ENCODE peak calls at places on chromosomes 2 and 18, in four cellular contexts. G, B, K and N are unnamed samples.

GRCh38 chr2:170816499-170817246 is at the start of gene GAD1:
- DNase-seq in G (peak; percentile 39), B (peak; percentile 32), K (peak; percentile 56), N (peak; percentile 48)

GRCh38 chr18:61132036-61132435 is 201.2 kb upstream of the CDH20 start:
- DNase-seq in G (no peak), B (no peak), K (no peak), N (no peak)

GRCh38 chr2:122570641-122571040 is 815.2 kb downstream of the TSN start:
- DNase-seq in G (no peak), B (no peak), K (no peak), N (peak; percentile 77)

GRCh38 chr2:241391892-241392665 is 36.0 kb downstream of the FARP2 start:
- DNase-seq in G (peak; percentile 22), B (no peak), K (no peak), N (peak; percentile 77)

GRCh38 chr18:53560546-53560945 is 663.9 kb downstream of the MBD2 start:
- DNase-seq in G (no peak), B (no peak), K (no peak), N (no peak)

GRCh38 chr2:211354481-211354880 is 798.1 kb downstream of the CPS1 start:
- DNase-seq in G (no peak), B (no peak), K (no peak), N (no peak)

GRCh38 chr2:31302940-31303563 is 69.1 kb downstream of the EHD3 start:
- DNase-seq in G (no peak), B (no peak), K (no peak), N (peak; percentile 31)

GRCh38 chr2:240903191-240904060 is 2.7 kb upstream of the CROCC2 start:
- DNase-seq in G (no peak), B (no peak), K (no peak), N (no peak)

GRCh38 chr18:13813271-13813849 is 10.6 kb upstream of the MC5R start:
- DNase-seq in G (peak; percentile 50), B (no peak), K (peak; percentile 53), N (peak; percentile 92)

DNA sequence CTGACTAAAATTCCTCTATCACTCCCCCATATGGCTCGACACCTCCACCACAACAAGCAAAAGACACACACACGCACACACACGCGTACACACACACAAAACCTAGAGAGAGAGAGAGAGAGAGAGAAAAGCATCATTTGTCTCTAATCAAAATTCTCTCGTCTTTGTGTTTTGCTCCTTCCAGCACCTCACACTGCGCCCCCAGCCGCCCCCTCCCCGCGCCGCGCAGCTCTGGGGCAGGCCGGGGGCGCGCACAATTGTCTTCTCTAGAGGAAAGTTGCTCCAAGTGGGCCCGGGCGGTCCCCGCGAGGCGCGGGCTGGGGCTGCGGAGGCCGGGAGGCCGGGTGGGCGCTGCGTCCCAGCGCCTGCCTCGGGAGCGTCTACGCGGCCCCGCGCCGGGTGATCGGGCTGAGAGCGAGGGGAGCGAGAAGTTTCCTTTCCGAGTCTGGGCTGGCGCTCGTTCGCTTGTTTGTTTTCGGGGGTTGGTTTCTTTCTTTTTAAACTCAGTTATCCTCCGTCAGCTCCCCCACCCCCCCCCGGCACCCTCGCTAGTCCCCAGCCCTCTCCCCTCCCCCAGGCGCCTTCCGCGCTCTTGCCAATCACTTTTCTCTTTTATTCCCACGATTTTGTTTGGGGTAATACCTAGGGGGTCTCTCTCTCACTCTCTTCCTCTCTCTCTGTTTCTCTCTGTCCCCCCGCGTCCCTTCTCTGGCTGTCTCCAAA is 4.1 kb downstream of the ZEB2 start:
- DNase-seq in G (no peak), B (no peak), K (no peak), N (peak; percentile 88)
- TF ChIP-seq POLR2A in G (no peak), B (peak; percentile 19), K (no peak), N (no peak)

GRCh38 chr2:222299926-222300724 is 1.3 kb upstream of the PAX3 start:
- DNase-seq in G (no peak), B (no peak), K (no peak), N (no peak)
- H3K4me3 ChIP-seq in G (no peak overlapping the region), B (no peak overlapping the region), K (no peak overlapping the region), N (no peak overlapping the region)

DNA sequence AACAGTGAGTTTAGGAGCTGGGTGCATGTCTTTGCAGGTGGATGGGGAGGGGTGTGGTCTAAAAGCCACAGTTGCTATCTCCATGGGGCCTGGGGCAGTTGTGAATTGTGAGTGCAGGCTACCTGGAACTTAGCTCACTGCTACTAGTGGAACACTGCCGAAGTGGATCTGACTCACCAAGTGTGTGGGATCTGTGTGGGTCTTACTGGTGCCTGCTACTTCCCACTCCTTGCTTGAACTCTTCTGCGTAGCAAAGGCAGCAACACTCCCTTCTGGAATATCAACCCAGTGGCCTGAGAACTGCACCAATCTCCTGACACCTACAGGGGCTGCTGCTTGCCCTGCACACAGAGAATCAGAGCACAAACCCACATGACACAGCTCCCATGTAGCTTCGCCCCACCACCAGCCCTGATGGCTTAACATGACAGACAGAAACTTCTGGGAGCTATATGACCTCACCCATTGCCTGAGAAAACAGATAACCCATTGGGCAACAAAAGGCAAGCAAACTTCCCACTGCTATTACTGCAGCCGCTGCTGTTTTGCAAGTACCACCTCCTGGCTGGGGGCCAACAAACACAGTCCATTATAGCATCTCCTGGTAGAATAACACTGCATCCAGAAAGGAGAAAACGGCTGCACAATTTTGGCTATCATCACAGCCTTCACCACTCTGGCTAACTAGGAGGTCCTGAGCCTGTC is 455.1 kb upstream of the DDX18 start:
- DNase-seq in G (no peak), B (no peak), K (no peak), N (no peak)
- TF ChIP-seq POLR2A in G (no peak), B (no peak), K (no peak), N (no peak)

GRCh38 chr2:120654383-120655134 is 81.1 kb upstream of the GLI2 start:
- DNase-seq in G (no peak), B (no peak), K (no peak), N (no peak)
- H3K4me3 ChIP-seq in G (no peak overlapping the region), B (no peak overlapping the region), K (no peak overlapping the region), N (no peak overlapping the region)

DNA sequence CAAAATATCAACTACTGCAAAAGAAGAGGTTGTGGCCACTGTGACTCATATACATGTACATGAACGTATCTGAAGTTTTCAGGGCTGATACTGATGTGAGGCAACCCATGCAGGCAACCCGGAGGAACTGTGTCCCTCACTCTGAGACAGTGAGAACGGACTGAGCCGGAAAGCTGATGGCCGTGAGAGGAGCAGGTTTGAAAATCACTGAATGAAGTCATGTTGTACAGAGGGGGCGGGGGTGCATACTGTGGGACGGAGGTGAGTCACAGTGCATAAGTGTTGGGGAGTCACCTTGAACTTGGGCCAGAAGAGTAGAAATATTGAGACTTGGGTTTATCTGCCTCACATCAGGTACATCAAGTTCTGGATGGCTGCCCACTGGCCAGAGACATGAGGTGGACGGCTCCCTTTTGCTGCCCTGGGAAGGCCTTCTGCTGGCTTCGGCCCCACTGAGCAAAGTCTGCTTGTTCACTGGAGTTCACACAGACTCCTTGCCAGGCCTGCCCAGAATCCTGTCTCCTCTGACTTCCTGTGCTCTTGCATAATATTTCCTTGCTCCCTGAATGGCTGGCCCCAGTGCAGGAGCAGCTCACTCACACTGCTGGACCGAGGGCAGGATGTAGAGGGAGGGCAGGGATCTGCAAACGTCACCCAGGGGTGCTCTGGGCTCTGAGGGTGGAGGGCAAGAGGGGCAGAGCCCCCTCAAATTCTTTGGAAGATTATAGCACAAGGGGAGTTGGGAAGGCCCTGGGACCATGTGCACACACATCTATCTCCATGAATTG is 18.1 kb downstream of the EPAS1 start:
- DNase-seq in G (peak; percentile 52), B (peak; percentile 76), K (peak; percentile 95), N (peak; percentile 97)
- TF ChIP-seq POLR2A in G (no peak), B (peak; percentile 17), K (peak; percentile 3), N (no peak)

GRCh38 chr18:57627488-57627887 is 5.9 kb upstream of the NARS1 start:
- DNase-seq in G (no peak), B (no peak), K (no peak), N (no peak)

GRCh38 chr18:57630759-57631660 is 9.4 kb upstream of the NARS1 start:
- DNase-seq in G (no peak), B (no peak), K (no peak), N (no peak)

GRCh38 chr18:57630002-57630758 is 8.5 kb upstream of the NARS1 start:
- DNase-seq in G (peak; percentile 89), B (peak; percentile 95), K (peak; percentile 79), N (peak; percentile 97)

GRCh38 chr18:57629399-57629798 is 7.8 kb upstream of the NARS1 start:
- DNase-seq in G (no peak), B (no peak), K (no peak), N (no peak)

DNA sequence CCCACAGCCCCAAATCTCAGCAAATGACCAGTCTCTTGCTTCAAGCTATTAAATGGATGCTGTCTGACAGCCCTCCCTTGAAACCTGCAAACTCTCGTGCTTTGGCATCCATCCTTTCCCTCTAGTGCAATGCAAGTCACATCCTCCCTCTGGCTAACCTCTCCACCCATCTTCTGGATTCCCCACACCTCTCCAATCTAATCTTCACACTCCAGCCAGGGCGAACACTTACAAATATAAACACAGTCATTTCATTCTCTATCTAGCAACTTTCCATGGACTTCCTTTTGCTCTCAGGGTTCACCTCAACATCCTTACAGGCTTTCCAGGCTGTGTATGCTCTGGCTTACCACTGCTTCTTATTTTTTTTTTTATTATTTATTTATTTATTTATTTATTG is 10.1 kb upstream of the NARS1 start:
- DNase-seq in G (no peak), B (no peak), K (no peak), N (no peak)
- H3K4me3 ChIP-seq in G (peak overlapping the region; percentile 83), B (no peak overlapping the region), K (no peak overlapping the region), N (no peak overlapping the region)

GRCh38 chr2:24820598-24821432 is 27.6 kb downstream of the CENPO start:
- DNase-seq in G (no peak), B (no peak), K (no peak), N (peak; percentile 82)

GRCh38 chr2:24819442-24820174 is 26.4 kb downstream of the CENPO start:
- DNase-seq in G (no peak), B (no peak), K (no peak), N (peak; percentile 76)

GRCh38 chr2:24822049-24822706 is 29.0 kb downstream of the CENPO start:
- DNase-seq in G (no peak), B (no peak), K (no peak), N (no peak)

GRCh38 chr2:24820175-24820513 is 26.9 kb downstream of the CENPO start:
- DNase-seq in G (no peak), B (no peak), K (no peak), N (no peak)

GRCh38 chr2:24821433-24821891 is 28.2 kb downstream of the CENPO start:
- DNase-seq in G (no peak), B (no peak), K (no peak), N (no peak)
- TF ChIP-seq POLR2A in G (no peak), B (no peak), K (no peak), N (no peak)